ENCODE peak calls at places on chromosomes 16 and 17, in ten cellular contexts. T is right lobe of liver; U is RWPE1; K is AG09319; D is fibroblast of lung; V is CD4-positive, alpha-beta T cell; B is cardiac muscle cell; I is cardiac fibroblast; R is heart left ventricle; J is GM20000. N is an unnamed sample.
A peak's percentile ranks its signal among the peaks of the same experiment; 100 is the strongest.

GRCh38 chr17:80826955-80827645 is 164.5 kb upstream of the CHMP6 start:
- DNase-seq in T (peak; percentile 56), U (peak; percentile 93), K (peak; percentile 92), D (peak; percentile 98), V (no peak), B (peak; percentile 98), I (peak; percentile 98), R (no peak), J (no peak), N (peak; percentile 97)

GRCh38 chr17:65332779-65333178 is 195.6 kb downstream of the RGS9 start:
- DNase-seq in T (no peak), U (no peak), K (no peak), D (no peak), V (no peak), B (no peak), I (no peak), R (no peak), J (no peak), N (no peak)

GRCh38 chr17:69539781-69540319 is 125.4 kb downstream of the MAP2K6 start:
- DNase-seq in T (no peak), U (peak; percentile 63), K (peak; percentile 4), D (peak; percentile 91), V (no peak), B (peak; percentile 69), I (peak; percentile 87), R (no peak), J (no peak), N (peak; percentile 64)

GRCh38 chr16:84283314-84284167 is 11.1 kb upstream of the WFDC1 start:
- DNase-seq in T (no peak), U (no peak), K (no peak), D (no peak), V (no peak), B (no peak), I (peak; percentile 16), R (no peak), J (no peak), N (no peak)

GRCh38 chr17:77796201-77796860 is 162.2 kb upstream of the TNRC6C start:
- DNase-seq in T (no peak), U (no peak), K (no peak), D (no peak), V (no peak), B (no peak), I (no peak), R (no peak), J (no peak), N (peak; percentile 31)

GRCh38 chr16:19804538-19805323 is 79.9 kb downstream of the GPRC5B start:
- DNase-seq in T (no peak), U (peak; percentile 6), K (no peak), D (no peak), V (peak; percentile 21), B (peak; percentile 46), I (peak; percentile 39), R (peak; percentile 84), J (no peak), N (no peak)

GRCh38 chr16:20136446-20136968 is 62.8 kb upstream of the GPR139 start:
- DNase-seq in T (no peak), U (no peak), K (no peak), D (no peak), V (no peak), B (no peak), I (no peak), R (no peak), J (no peak), N (no peak)

GRCh38 chr16:66427451-66427860 is 361 bp downstream of the BEAN1 start:
- DNase-seq in T (no peak), U (no peak), K (no peak), D (no peak), V (no peak), B (no peak), I (no peak), R (no peak), J (peak; percentile 38), N (no peak)

GRCh38 chr17:16920628-16921020 is 51.3 kb downstream of the TNFRSF13B start:
- DNase-seq in T (no peak), U (no peak), K (no peak), D (no peak), V (no peak), B (no peak), I (no peak), R (no peak), J (no peak), N (no peak)

GRCh38 chr17:74873874-74874614 is 1.2 kb upstream of the FDXR start:
- DNase-seq in T (no peak), U (peak; percentile 36), K (no peak), D (no peak), V (no peak), B (no peak), I (no peak), R (no peak), J (no peak), N (no peak)

GRCh38 chr17:17119533-17119932 is 77.3 kb downstream of the MPRIP start:
- DNase-seq in T (no peak), U (no peak), K (no peak), D (peak; percentile 76), V (peak; percentile 46), B (peak; percentile 29), I (peak; percentile 62), R (peak; percentile 35), J (peak; percentile 50), N (no peak)

GRCh38 chr17:64192588-64192987 is 62.6 kb upstream of the ERN1 start:
- DNase-seq in T (no peak), U (no peak), K (no peak), D (no peak), V (no peak), B (no peak), I (no peak), R (no peak), J (no peak), N (no peak)

GRCh38 chr16:19458722-19459379 is 41.2 kb downstream of the TMC5 start:
- DNase-seq in T (no peak), U (no peak), K (no peak), D (no peak), V (no peak), B (no peak), I (no peak), R (no peak), J (no peak), N (no peak)

GRCh38 chr17:42458497-42459255 is at the start of gene ATP6V0A1:
- DNase-seq in T (peak; percentile 96), U (peak; percentile 90), K (peak; percentile 53), D (peak; percentile 84), V (peak; percentile 74), B (peak; percentile 91), I (peak; percentile 82), R (peak; percentile 94), J (peak; percentile 92), N (peak; percentile 75)

GRCh38 chr16:74942977-74943918 is 41.7 kb downstream of the WDR59 start:
- DNase-seq in T (no peak), U (no peak), K (no peak), D (no peak), V (no peak), B (no peak), I (no peak), R (no peak), J (no peak), N (no peak)

GRCh38 chr16:9364721-9365693 is 273.6 kb downstream of the HAPSTR1 start:
- DNase-seq in T (peak; percentile 87), U (no peak), K (no peak), D (no peak), V (no peak), B (no peak), I (no peak), R (peak; percentile 86), J (no peak), N (no peak)

GRCh38 chr17:42179911-42180410 is 981 bp downstream of the KCNH4 start:
- DNase-seq in T (no peak), U (peak; percentile 67), K (no peak), D (peak; percentile 28), V (no peak), B (peak; percentile 57), I (peak; percentile 37), R (peak; percentile 56), J (peak; percentile 60), N (peak; percentile 34)

GRCh38 chr17:43356999-43357398 is 41.8 kb upstream of the ARL4D start:
- DNase-seq in T (no peak), U (peak; percentile 79), K (peak; percentile 74), D (peak; percentile 89), V (no peak), B (peak; percentile 87), I (peak; percentile 92), R (no peak), J (no peak), N (peak; percentile 95)

GRCh38 chr17:82924812-82925211 is 85.0 kb upstream of the ZNF750 start:
- DNase-seq in T (peak; percentile 46), U (peak; percentile 31), K (no peak), D (no peak), V (no peak), B (no peak), I (no peak), R (peak; percentile 22), J (no peak), N (peak; percentile 50)
- TF ChIP-seq CTCF in T (no peak), U (no peak), K (no peak), D (no peak), V (no peak), B (no peak), I (no peak), R (no peak), J (no peak), N (no peak)

GRCh38 chr17:40796846-40797245 is 2.9 kb downstream of the KRT28 start:
- DNase-seq in T (no peak), U (no peak), K (no peak), D (no peak), V (no peak), B (no peak), I (no peak), R (no peak), J (no peak), N (no peak)
- TF ChIP-seq CTCF in T (no peak), U (no peak), K (no peak), D (no peak), V (no peak), B (no peak), I (no peak), R (no peak), J (no peak), N (no peak)

GRCh38 chr17:79612468-79613194 is 1.8 kb upstream of the RBFOX3 start:
- DNase-seq in T (no peak), U (peak; percentile 52), K (no peak), D (peak; percentile 5), V (no peak), B (peak; percentile 35), I (peak; percentile 42), R (no peak), J (peak; percentile 81), N (peak; percentile 64)
- TF ChIP-seq CTCF in T (peak; percentile 37), U (peak; percentile 64), K (peak; percentile 32), D (peak; percentile 13), V (no peak), B (peak; percentile 49), I (peak; percentile 64), R (peak; percentile 46), J (peak; percentile 73), N (peak; percentile 70)

DNA sequence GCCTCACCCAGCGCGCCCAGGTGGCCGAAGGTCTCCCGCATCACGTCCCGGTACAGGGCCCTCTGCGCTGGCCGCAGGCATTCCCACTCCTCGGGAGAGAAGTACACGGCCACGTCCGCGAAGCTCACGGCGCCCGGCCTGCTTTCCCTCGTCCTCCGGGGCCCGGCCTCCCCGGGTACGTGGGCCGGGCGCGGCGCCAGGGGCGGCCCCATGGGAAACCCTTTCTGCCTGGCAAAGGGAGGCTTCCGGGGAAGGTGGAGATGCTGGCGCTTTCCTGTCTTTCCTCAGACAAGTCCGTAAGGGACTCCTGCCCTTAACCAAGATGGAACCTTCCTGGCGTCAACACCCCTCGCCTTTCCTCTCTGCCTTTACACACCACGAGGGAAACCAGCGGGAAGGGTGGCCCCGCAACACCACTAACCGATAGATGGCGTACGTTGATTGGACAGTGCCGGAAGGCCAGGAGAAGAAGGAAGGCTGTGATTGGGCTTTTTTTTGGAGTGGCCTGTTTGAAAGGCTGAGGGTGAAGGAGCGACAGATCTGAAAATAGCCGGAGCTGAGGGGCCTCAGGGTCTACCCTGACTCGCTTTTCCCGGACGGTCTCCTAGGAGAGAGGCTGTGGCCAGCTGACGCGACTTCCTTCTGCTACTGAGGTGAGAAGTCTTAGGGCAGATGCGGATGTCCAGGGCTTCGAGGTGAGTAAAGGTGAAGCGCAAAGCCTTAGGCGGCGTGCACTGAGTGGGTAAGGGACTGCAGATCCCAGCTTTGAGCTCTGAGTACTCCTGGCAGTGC is at the start of gene ZNF785:
- DNase-seq in T (peak; percentile 96), U (peak; percentile 99), K (peak; percentile 98), D (peak; percentile 99), V (peak; percentile 85), B (peak; percentile 100), I (peak; percentile 100), R (peak; percentile 98), J (peak; percentile 98), N (peak; percentile 100)
- TF ChIP-seq CTCF in T (peak; percentile 30), U (no peak), K (peak; percentile 34), D (no peak), V (no peak), B (peak; percentile 5), I (no peak), R (peak; percentile 26), J (no peak), N (no peak)